ENCODE peak calls at places on chromosomes 1 and 21, in four cellular contexts. Z is right cardiac atrium, P is suprapubic skin, K is Peyer's patch. H is an unnamed sample.

GRCh38 chr21:14711287-14711686 is 165.2 kb upstream of the SAMSN1 start:
- DNase-seq in Z (no peak), P (no peak), K (no peak), H (no peak)

GRCh38 chr1:66250075-66250474 is 283.9 kb upstream of the SGIP1 start:
- DNase-seq in Z (no peak), P (no peak), K (no peak), H (no peak)

GRCh38 chr1:32353431-32353830 is 8.9 kb downstream of the FAM229A start:
- DNase-seq in Z (peak; percentile 83), P (no peak), K (no peak), H (no peak)

GRCh38 chr1:42186172-42186571 is 21.6 kb upstream of the GUCA2A start:
- DNase-seq in Z (no peak), P (no peak), K (no peak), H (no peak)

GRCh38 chr1:51627672-51628071 is 10.8 kb downstream of the OSBPL9 start:
- DNase-seq in Z (no peak), P (no peak), K (no peak), H (no peak)

GRCh38 chr1:111847519-111847918 is 91.8 kb downstream of the DDX20 start:
- DNase-seq in Z (no peak), P (no peak), K (no peak), H (no peak)

GRCh38 chr1:5267603-5268235 is 613.3 kb downstream of the AJAP1 start:
- DNase-seq in Z (no peak), P (no peak), K (no peak), H (no peak)

GRCh38 chr1:100835866-100836842 is 58.5 kb downstream of the EXTL2 start:
- DNase-seq in Z (no peak), P (no peak), K (no peak), H (no peak)

GRCh38 chr1:240092301-240093119 is 827 bp downstream of the FMN2 start:
- DNase-seq in Z (peak; percentile 56), P (no peak), K (no peak), H (no peak)

GRCh38 chr1:235127774-235128452 is 724 bp downstream of the TOMM20 start:
- DNase-seq in Z (no peak), P (no peak), K (no peak), H (peak; percentile 24)
- H3K27ac ChIP-seq in Z (peak overlapping the region; percentile 94), P (peak overlapping the region; percentile 87), K (peak overlapping the region; percentile 83), H (peak overlapping the region; percentile 87)

GRCh38 chr1:63921357-63921756 is 147.5 kb downstream of the ROR1 start:
- DNase-seq in Z (no peak), P (no peak), K (no peak), H (no peak)
- H3K27ac ChIP-seq in Z (peak overlapping the region; percentile 28), P (no peak overlapping the region), K (peak overlapping the region; percentile 6), H (no peak overlapping the region)

GRCh38 chr1:67846538-67846937 is 13.3 kb upstream of the GNG12 start:
- DNase-seq in Z (no peak), P (no peak), K (no peak), H (no peak)
- H3K27ac ChIP-seq in Z (no peak overlapping the region), P (peak overlapping the region; percentile 24), K (no peak overlapping the region), H (no peak overlapping the region)

GRCh38 chr1:27235827-27236226 is 1.4 kb downstream of the WDTC1 start:
- DNase-seq in Z (no peak), P (no peak), K (no peak), H (no peak)
- H3K27ac ChIP-seq in Z (no peak overlapping the region), P (no peak overlapping the region), K (peak overlapping the region; percentile 84), H (peak overlapping the region; percentile 72)

GRCh38 chr1:43934279-43934985 is 831 bp downstream of the ARTN start:
- DNase-seq in Z (peak; percentile 81), P (no peak), K (peak; percentile 49), H (peak; percentile 68)
- H3K27ac ChIP-seq in Z (no peak overlapping the region), P (no peak overlapping the region), K (no peak overlapping the region), H (no peak overlapping the region)

GRCh38 chr1:9249534-9250335 is 15.2 kb downstream of the H6PD start:
- DNase-seq in Z (peak; percentile 84), P (no peak), K (no peak), H (peak; percentile 64)

GRCh38 chr1:9247894-9248293 is 13.3 kb downstream of the H6PD start:
- DNase-seq in Z (no peak), P (no peak), K (no peak), H (no peak)

GRCh38 chr1:9246841-9247785 is 12.5 kb downstream of the H6PD start:
- DNase-seq in Z (peak; percentile 73), P (no peak), K (no peak), H (no peak)

GRCh38 chr1:9249263-9249533 is 14.6 kb downstream of the H6PD start:
- DNase-seq in Z (no peak), P (no peak), K (no peak), H (no peak)

GRCh38 chr1:9248341-9249262 is 14.0 kb downstream of the H6PD start:
- DNase-seq in Z (no peak), P (no peak), K (no peak), H (no peak)
- H3K27ac ChIP-seq in Z (peak overlapping the region; percentile 69), P (peak overlapping the region; percentile 73), K (peak overlapping the region; percentile 79), H (peak overlapping the region; percentile 98)

DNA sequence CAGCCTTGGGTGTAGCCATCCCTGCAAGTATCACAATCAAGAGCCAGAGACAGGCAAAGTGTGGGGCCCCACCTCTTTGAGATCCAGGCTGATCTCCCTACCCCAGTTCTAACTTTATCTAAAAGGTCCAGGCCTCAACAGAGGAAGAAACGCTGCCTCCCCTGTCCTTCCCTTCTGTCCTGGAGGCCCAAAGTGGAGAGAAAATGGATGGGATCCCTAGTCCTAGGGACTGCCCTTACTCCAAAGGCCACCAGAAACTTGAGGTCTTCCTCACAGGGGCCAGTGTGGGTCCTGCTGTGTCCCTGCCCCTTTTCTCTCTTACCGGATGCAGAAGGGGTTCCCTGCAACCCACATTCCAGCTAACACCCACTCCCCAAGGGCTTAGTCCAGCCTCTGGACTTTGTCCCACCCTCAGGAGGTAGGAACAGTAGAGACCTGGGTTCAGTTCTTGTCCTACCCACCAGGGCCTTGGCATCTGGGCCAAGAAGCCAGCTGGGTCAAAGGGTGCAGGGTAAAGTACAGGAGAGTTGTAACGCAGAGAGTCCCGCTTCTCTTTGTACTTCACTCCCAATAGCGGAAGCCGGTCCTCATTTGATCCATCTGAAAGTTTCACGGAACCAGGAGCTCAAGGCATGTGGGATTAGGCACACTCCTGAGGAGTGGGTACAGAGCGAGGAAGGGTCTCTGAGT is 1.9 kb downstream of the HDGF start:
- DNase-seq in Z (no peak), P (no peak), K (no peak), H (no peak)
- H3K27ac ChIP-seq in Z (peak overlapping the region; percentile 100), P (peak overlapping the region; percentile 99), K (peak overlapping the region; percentile 99), H (peak overlapping the region; percentile 93)

GRCh38 chr1:232589809-232590741 is 39.9 kb downstream of the SIPA1L2 start:
- DNase-seq in Z (no peak), P (no peak), K (no peak), H (no peak)
- H3K27ac ChIP-seq in Z (peak overlapping the region; percentile 95), P (no peak overlapping the region), K (no peak overlapping the region), H (peak overlapping the region; percentile 38)

DNA sequence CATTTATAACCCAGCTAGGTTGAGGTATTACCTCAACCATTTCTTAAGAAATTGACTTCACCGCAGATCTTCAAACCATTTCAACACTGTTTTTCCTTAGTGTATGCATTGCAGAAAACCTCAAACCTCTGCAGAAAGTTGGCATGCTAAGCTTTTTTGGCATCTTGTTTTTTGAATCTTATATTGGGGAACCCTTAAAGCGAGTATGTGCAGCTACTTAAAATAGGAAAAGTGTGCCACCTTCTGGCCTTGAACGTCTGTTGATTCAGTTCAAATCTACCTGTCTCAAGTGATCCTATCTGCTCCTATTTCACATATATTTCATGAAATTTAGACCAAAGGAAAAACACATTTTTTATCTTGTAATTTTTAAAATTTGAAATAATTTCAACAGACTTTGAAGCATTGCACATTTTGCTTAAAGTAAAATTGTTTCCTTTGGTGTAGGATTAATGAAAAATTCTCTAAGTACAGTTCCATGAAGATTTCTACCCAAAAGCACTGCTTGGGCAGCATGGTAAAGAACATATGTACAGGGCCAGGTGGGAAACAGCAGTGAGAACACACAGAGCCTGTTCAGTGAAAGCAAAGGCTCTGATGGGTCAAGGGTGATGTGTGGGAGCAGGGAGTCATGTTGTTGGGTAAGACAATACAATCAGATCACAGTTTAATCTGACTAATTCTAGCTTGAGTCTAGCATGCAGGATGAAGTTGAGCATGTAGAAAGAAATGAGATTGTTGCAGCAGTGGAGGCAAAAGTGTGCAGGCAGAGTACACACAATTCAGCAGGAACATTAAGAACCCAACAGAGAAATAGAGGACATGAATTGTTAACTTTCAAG is 17.2 kb downstream of the HENMT1 start:
- DNase-seq in Z (no peak), P (no peak), K (peak; percentile 57), H (peak; percentile 49)
- H3K27ac ChIP-seq in Z (no peak overlapping the region), P (no peak overlapping the region), K (no peak overlapping the region), H (peak overlapping the region; percentile 78)

GRCh38 chr1:192943108-192943507 is 116.1 kb downstream of the UCHL5 start:
- DNase-seq in Z (no peak), P (no peak), K (no peak), H (no peak)
- H3K27ac ChIP-seq in Z (no peak overlapping the region), P (no peak overlapping the region), K (no peak overlapping the region), H (no peak overlapping the region)